ENCODE peak calls at places on chromosomes 11 and 22, in six cellular contexts. S is pancreas, U is DND-41, P is brain microvascular endothelial cell, Q is AG04450, Y is neuronal stem cell. R is an unnamed sample.
A peak's percentile ranks its signal among the peaks of the same experiment; 100 is the strongest.

GRCh38 chr11:130693543-130693942 is 222.7 kb downstream of the SNX19 start:
- DNase-seq in S (no peak), U (no peak), Q (no peak), P (no peak), Y (no peak), R (no peak)

GRCh38 chr11:62883677-62884076 is 3.0 kb downstream of the SLC3A2 start:
- DNase-seq in U (no peak), Q (no peak), Y (no peak), P (no peak), S (no peak), R (no peak)

GRCh38 chr22:25208328-25208727 is 8.7 kb downstream of the CRYBB3 start:
- DNase-seq in U (no peak), S (no peak), Q (no peak), P (no peak), Y (no peak), R (no peak)

GRCh38 chr11:123684601-123685000 is 30.2 kb upstream of the SCN3B start:
- DNase-seq in Q (no peak), P (no peak), U (no peak), S (no peak), Y (no peak), R (no peak)

GRCh38 chr22:31876156-31877035 is 67.9 kb upstream of the YWHAH start:
- DNase-seq in Y (no peak), Q (no peak), U (no peak), P (no peak), S (no peak), R (no peak)

GRCh38 chr11:48012051-48012391 is 31.7 kb downstream of the PTPRJ start:
- DNase-seq in S (peak; percentile 11), P (no peak), U (no peak), Q (no peak), Y (no peak), R (peak; percentile 69)

GRCh38 chr11:109859325-109859724 is 233.9 kb upstream of the ZC3H12C start:
- DNase-seq in S (no peak), U (no peak), Q (peak; percentile 37), P (peak; percentile 50), Y (no peak), R (no peak)

GRCh38 chr22:31272522-31273446 is 19.5 kb downstream of the PIK3IP1 start:
- DNase-seq in U (peak; percentile 49), Y (peak; percentile 52), S (peak; percentile 46), Q (peak; percentile 32), P (peak; percentile 50), R (peak; percentile 57)

GRCh38 chr22:37930270-37930951 is 23.0 kb downstream of the C22orf23 start:
- DNase-seq in S (no peak), U (peak; percentile 19), P (no peak), Y (no peak), Q (no peak), R (no peak)

GRCh38 chr11:69563946-69564780 is 76.8 kb upstream of the CCND1 start:
- DNase-seq in Y (no peak), Q (no peak), S (no peak), U (no peak), P (no peak), R (no peak)

DNA sequence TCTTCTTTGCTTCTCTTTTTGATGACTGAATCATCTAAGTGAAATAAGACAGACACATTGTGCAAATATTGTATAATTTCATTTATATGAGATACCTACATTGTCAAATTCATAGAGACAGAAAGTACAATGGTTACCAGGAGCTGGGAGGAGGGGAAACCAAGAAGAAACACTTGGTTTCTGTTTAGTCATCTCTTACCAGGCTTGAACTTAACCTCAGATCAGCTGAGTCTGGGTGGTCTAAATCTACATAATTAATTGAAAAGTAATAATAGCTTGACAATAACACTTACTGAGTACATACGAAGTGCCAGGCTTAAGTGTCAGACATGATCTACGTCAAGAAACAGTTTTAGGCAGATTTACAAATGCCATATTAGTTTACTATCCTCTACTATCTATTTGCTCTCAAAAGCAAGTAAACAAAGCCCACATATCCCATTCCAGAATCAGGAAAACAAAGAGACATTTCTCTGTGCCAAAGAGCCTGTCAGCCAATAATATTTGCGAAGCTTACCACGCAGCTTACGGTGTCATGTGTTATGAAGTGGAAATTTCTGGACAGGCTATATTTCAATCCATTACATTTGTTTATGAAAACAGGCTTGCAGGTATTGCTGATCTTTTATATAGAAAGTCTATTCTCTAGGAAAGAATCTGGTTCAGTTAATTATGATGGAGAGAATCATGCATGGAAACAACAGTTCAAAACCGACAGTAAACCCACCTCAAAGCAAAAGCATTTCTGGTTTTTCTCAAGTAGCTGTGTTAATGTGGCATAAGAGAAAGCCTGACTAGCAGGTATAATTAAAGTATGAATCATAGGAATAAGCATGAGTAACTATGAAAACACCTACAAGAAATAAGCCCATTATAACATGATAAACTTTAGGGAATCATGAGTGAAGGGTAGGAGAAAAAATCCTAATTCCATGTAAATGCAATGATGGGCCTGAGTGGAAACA is 2.7 kb upstream of the ARHGAP42 start:
- DNase-seq in Q (no peak), U (no peak), S (no peak), Y (no peak), P (no peak), R (no peak)
- H3K4me3 ChIP-seq in Q (no peak overlapping the region), U (no peak overlapping the region), S (no peak overlapping the region), Y (no peak overlapping the region), P (no peak overlapping the region), R (no peak overlapping the region)

DNA sequence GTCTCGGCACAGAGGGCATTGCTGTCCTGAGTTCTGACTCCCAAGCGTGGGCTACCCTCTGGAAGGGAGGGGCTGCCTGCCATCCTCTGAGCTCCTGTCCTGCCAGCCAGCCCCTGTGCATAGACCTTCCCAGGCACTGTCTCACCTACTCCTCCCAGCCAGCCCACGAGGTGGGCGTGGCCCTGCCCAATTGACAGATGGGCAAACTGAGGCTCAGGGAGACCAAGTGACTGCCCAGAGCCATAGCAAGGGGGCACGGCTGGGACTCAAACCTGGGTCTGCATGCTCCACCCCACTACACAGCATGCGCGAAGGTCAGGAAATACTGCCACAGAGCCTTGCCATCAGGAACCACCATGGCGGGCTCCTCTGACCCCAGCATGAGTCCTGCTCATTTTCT is 29.4 kb upstream of the PRR5 start:
- DNase-seq in S (no peak), Q (no peak), P (no peak), Y (no peak), U (no peak), R (no peak)
- H3K4me3 ChIP-seq in S (no peak overlapping the region), Q (no peak overlapping the region), P (no peak overlapping the region), Y (no peak overlapping the region), U (no peak overlapping the region), R (no peak overlapping the region)

DNA sequence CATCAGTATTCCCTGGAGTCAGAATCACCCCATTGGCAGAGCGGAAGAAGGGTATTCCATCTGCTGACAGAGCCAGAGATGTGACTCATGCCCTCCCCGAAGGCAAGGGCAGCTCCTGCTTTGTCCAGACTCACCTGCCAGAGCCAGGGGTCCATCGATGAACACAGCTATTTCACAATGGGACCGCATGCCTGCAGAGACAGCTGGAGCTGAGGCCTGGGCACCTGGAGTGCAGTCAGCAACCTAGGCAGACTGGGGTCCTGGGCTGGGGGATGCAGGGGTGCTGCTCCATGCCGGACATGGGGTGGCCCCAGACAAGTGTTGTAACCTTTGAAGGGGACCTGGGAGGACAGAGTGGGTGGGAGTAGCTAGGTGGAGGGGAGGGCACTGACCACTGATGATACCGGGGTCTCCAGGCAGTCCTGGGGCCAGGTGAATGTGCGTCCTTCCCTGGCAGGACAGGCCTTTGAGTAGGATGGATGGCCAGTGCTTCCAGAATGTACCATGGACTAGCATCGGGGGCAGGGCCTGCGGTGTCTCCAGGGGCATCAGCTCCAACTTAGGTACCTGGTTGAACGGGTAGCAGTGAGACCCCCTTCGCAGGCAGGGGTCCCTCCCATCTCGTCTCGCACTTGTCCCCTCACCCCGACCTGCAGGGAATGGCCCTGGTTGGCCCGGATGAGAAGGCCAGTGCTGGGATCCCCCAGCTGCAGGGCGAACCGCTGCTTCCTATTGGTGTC is 1.7 kb downstream of the TRPT1 start:
- DNase-seq in Q (no peak), U (no peak), Y (no peak), S (no peak), P (no peak), R (no peak)
- H3K4me3 ChIP-seq in Q (no peak overlapping the region), U (peak overlapping the region; percentile 81), Y (peak overlapping the region; percentile 3), S (no peak overlapping the region), P (no peak overlapping the region), R (no peak overlapping the region)

GRCh38 chr11:17013548-17014320 is 480 bp downstream of the PLEKHA7 start:
- DNase-seq in S (peak; percentile 79), P (no peak), Y (peak; percentile 3), Q (no peak), U (no peak), R (peak; percentile 20)
- H3K4me3 ChIP-seq in S (peak overlapping the region; percentile 74), P (peak overlapping the region; percentile 53), Y (peak overlapping the region; percentile 91), Q (peak overlapping the region; percentile 18), U (no peak overlapping the region), R (peak overlapping the region; percentile 32)

DNA sequence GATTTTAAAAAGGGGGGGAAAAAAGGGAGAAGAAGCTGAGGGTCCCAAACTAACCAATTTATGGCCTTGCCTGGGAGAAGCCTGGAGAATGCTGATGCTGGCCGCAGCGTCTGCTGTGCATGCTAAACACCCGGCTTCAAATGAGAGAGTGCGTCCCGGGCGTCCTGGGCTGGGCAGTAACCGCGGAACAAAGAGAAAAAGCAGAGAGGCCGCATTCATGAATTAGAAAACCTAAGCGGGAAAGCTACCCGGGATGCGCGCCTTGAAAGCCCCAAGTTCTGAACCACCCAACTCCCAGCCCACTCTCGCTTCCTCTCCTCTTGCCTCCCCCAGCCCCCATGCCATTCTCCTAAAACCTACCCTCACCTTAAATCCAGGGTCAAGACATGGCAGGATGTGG is 6.5 kb downstream of the MN1 start:
- DNase-seq in U (no peak), Y (no peak), S (no peak), Q (no peak), P (no peak), R (no peak)
- H3K4me3 ChIP-seq in U (no peak overlapping the region), Y (peak overlapping the region; percentile 95), S (no peak overlapping the region), Q (no peak overlapping the region), P (peak overlapping the region; percentile 42), R (no peak overlapping the region)

R was measured in CD8-positive, alpha-beta memory T cell.